ENCODE peak calls at places on chromosomes 6 and 20, in ten cellular contexts. E, U, B, A, F, Y, X, W, O and L are unnamed samples.
A peak's percentile ranks its signal among the peaks of the same experiment; 100 is the strongest.

GRCh38 chr6:132872923-132873322 is 58.6 kb downstream of the RPS12 start:
- DNase-seq in E (no peak), U (no peak), B (peak; percentile 21), A (no peak), F (no peak), Y (no peak), X (no peak), W (no peak), O (no peak), L (no peak)

GRCh38 chr20:24468401-24469115 is 871 bp upstream of the SYNDIG1 start:
- DNase-seq in E (no peak), U (no peak), B (no peak), A (no peak), F (no peak), Y (no peak), X (no peak), W (no peak), O (no peak), L (peak; percentile 35)

GRCh38 chr6:73131706-73132105 is 93.6 kb downstream of the KHDC1L start:
- DNase-seq in E (no peak), U (no peak), B (no peak), A (no peak), F (no peak), Y (no peak), X (no peak), W (no peak), O (no peak), L (no peak)

GRCh38 chr6:10837009-10837691 is 1.2 kb downstream of the MAK start:
- DNase-seq in E (no peak), U (peak; percentile 29), B (no peak), A (no peak), F (no peak), Y (peak; percentile 55), X (no peak), W (no peak), O (peak; percentile 27), L (no peak)

GRCh38 chr6:158849899-158850806 is 31.0 kb upstream of the EZR start:
- DNase-seq in E (peak; percentile 13), U (no peak), B (peak; percentile 57), A (peak; percentile 84), F (no peak), Y (no peak), X (peak; percentile 54), W (no peak), O (peak; percentile 70), L (no peak)

GRCh38 chr20:12383770-12384304 is 466.1 kb downstream of the BTBD3 start:
- DNase-seq in E (no peak), U (no peak), B (no peak), A (no peak), F (no peak), Y (no peak), X (no peak), W (no peak), O (no peak), L (no peak)

GRCh38 chr20:57316795-57317201 is 12.8 kb upstream of the SPO11 start:
- DNase-seq in E (no peak), U (no peak), B (no peak), A (no peak), F (no peak), Y (no peak), X (no peak), W (no peak), O (no peak), L (no peak)

GRCh38 chr6:95203153-95203754 is 374.1 kb upstream of the MANEA start:
- DNase-seq in E (no peak), U (no peak), B (no peak), A (no peak), F (no peak), Y (no peak), X (no peak), W (no peak), O (peak; percentile 4), L (no peak)

GRCh38 chr6:139732451-139732850 is 358.0 kb upstream of the CITED2 start:
- DNase-seq in E (no peak), U (peak; percentile 34), B (no peak), A (no peak), F (no peak), Y (no peak), X (no peak), W (no peak), O (peak; percentile 85), L (no peak)

GRCh38 chr20:4571759-4572531 is 149.8 kb upstream of the PRND start:
- DNase-seq in E (no peak), U (no peak), B (no peak), A (no peak), F (no peak), Y (no peak), X (no peak), W (no peak), O (no peak), L (no peak)

GRCh38 chr6:74001091-74001490 is 305.1 kb downstream of the CD109 start:
- DNase-seq in E (no peak), U (no peak), B (no peak), A (no peak), F (no peak), Y (no peak), X (no peak), W (no peak), O (no peak), L (no peak)

GRCh38 chr20:25148181-25148981 is 47.1 kb upstream of the ENTPD6 start:
- DNase-seq in E (peak; percentile 53), U (peak; percentile 44), B (peak; percentile 56), A (no peak), F (peak; percentile 19), Y (peak; percentile 66), X (peak; percentile 29), W (no peak), O (peak; percentile 40), L (peak; percentile 25)

GRCh38 chr20:45911486-45912343 is at the start of gene PLTP:
- DNase-seq in E (no peak), U (peak; percentile 77), B (peak; percentile 47), A (peak; percentile 74), F (peak; percentile 38), Y (peak; percentile 92), X (no peak), W (peak; percentile 54), O (peak; percentile 21), L (peak; percentile 63)

GRCh38 chr6:118353564-118353963 is 194.5 kb upstream of the PLN start:
- DNase-seq in E (no peak), U (no peak), B (no peak), A (no peak), F (no peak), Y (no peak), X (no peak), W (no peak), O (no peak), L (no peak)

GRCh38 chr6:147043994-147044477 is 160.2 kb upstream of the STXBP5 start:
- DNase-seq in E (no peak), U (no peak), B (no peak), A (no peak), F (no peak), Y (no peak), X (no peak), W (no peak), O (peak; percentile 7), L (no peak)

GRCh38 chr6:42316981-42317380 is 99.3 kb upstream of the MRPS10 start:
- DNase-seq in E (no peak), U (no peak), B (no peak), A (no peak), F (no peak), Y (no peak), X (no peak), W (no peak), O (no peak), L (no peak)

GRCh38 chr6:80742481-80742880 is 636.0 kb downstream of the BCKDHB start:
- DNase-seq in E (no peak), U (no peak), B (no peak), A (no peak), F (no peak), Y (no peak), X (no peak), W (no peak), O (peak; percentile 30), L (no peak)

GRCh38 chr6:90412538-90413369 is 116.1 kb upstream of the BACH2 start:
- DNase-seq in E (no peak), U (no peak), B (no peak), A (no peak), F (no peak), Y (no peak), X (no peak), W (no peak), O (no peak), L (no peak)